ENCODE peak calls at places on chromosomes 12 and 14, in five cellular contexts. K is HepG2, R is suprapubic skin, F is tibial nerve, C is A549. X is an unnamed sample.

GRCh38 chr12:104695453-104696148 is 238.9 kb downstream of the CHST11 start:
- DNase-seq in F (no peak), K (no peak), C (no peak), R (no peak), X (no peak)

GRCh38 chr12:75291014-75291413 is 39.1 kb downstream of the CAPS2 start:
- DNase-seq in C (no peak), K (no peak), F (no peak), R (no peak), X (no peak)

GRCh38 chr12:88801227-88802225 is 221.3 kb upstream of the KITLG start:
- DNase-seq in K (no peak), C (no peak), R (no peak), F (no peak), X (no peak)

GRCh38 chr12:5556033-5556614 is 124.2 kb downstream of the NTF3 start:
- DNase-seq in F (no peak), K (no peak), R (no peak), C (peak), X (no peak)

GRCh38 chr12:24135158-24135850 is 185.8 kb upstream of the SOX5 start:
- DNase-seq in C (no peak), K (no peak), R (no peak), F (no peak), X (no peak)

GRCh38 chr12:89414322-89414721 is 62.0 kb upstream of the DUSP6 start:
- DNase-seq in C (no peak), K (no peak), R (no peak), F (no peak), X (no peak)

GRCh38 chr12:81758421-81759214 is 532 bp downstream of the PPFIA2 start:
- DNase-seq in R (no peak), F (no peak), K (no peak), C (no peak), X (peak)

GRCh38 chr12:81128930-81129554 is 51.2 kb downstream of the ACSS3 start:
- DNase-seq in K (peak), C (peak), R (no peak), F (no peak), X (no peak)

GRCh38 chr14:73285979-73286378 is 48.7 kb downstream of the PAPLN start:
- DNase-seq in C (no peak), F (no peak), R (no peak), K (no peak), X (no peak)

GRCh38 chr14:23512156-23512555 is 39.4 kb downstream of the ZFHX2 start:
- DNase-seq in C (no peak), F (no peak), R (no peak), K (no peak), X (no peak)

GRCh38 chr12:49777800-49778748 is 36.7 kb downstream of the TMBIM6 start:
- DNase-seq in C (peak), F (no peak), R (no peak), K (peak), X (peak)

GRCh38 chr12:52487211-52487610 is 5.8 kb downstream of the KRT6A start:
- DNase-seq in F (no peak), R (no peak), C (no peak), K (no peak), X (no peak)

DNA sequence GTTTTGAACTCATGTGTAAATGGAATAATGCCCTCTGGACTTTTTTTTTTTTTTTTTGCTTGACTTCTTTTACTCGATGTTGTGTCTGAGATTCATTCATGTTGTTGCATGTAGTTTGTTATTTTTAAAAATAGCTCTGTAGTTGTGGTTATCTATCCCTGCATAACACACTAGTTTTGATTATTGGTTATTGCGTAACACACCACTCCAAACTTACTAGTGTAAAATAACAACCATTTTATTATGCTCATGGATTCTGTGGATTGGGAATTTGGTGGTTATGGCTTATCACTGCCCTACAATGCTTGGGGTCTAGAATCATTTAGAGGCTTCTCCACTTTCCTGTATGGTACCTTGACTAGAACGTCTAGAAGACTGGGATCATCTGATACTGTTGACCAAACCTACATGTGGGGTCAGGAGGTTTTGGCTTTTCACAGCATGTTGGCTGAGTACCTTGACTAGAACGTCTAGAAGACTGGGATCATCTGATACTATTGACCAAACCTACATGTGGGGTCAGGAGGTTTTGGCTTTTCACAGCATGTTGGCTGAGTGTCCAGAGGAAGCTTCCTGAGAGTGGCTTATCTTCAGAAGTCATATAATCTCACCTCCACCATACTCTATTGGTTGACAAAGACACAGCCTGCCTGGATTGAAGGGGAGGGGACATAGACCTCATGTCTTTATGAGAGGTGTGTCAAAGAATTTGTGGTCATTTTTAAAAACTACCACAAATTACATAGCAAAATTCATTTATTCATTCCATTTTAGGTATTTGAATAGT is 11.6 kb downstream of the VRK1 start:
- DNase-seq in K (no peak), F (no peak), C (no peak), R (no peak), X (no peak)
- TF ChIP-seq POLR2A in K (no peak), F (no peak), C (no peak), R (no peak), X (no peak)

GRCh38 chr12:121001060-121001459 is 15.2 kb downstream of the C12orf43 start:
- DNase-seq in K (no peak), F (no peak), R (no peak), C (no peak), X (no peak)

GRCh38 chr12:121005346-121005815 is 10.9 kb downstream of the C12orf43 start:
- DNase-seq in F (no peak), C (no peak), K (peak), R (no peak), X (peak)

GRCh38 chr12:121001841-121002483 is 14.3 kb downstream of the C12orf43 start:
- DNase-seq in C (no peak), R (no peak), K (no peak), F (no peak), X (no peak)

GRCh38 chr12:121004253-121004815 is 12.0 kb downstream of the C12orf43 start:
- DNase-seq in R (no peak), K (no peak), C (no peak), F (no peak), X (peak)

DNA sequence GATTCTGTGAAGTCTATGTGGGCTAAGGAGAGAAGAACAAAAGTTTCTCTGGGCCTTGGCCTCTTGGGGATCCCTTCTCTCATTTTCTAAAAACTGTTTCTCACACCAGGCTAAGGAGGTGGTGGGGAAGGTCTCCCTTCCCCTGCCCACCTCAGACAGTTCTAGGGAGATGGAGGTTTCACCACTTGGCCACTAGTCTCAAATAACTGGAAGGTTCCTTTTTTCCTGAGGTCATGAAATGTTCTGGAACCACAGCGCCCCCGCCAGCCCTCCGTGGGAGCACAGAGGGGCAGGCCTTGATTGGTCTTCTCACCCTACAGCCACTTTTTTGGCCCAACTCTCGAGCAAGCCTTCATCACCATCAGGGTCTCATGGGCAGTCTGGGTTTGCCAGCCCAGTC is 12.6 kb downstream of the C12orf43 start:
- DNase-seq in K (peak), F (no peak), C (no peak), R (no peak), X (peak)
- TF ChIP-seq EP300 in K (no peak), F (no peak), C (no peak), R (no peak), X (no peak)

DNA sequence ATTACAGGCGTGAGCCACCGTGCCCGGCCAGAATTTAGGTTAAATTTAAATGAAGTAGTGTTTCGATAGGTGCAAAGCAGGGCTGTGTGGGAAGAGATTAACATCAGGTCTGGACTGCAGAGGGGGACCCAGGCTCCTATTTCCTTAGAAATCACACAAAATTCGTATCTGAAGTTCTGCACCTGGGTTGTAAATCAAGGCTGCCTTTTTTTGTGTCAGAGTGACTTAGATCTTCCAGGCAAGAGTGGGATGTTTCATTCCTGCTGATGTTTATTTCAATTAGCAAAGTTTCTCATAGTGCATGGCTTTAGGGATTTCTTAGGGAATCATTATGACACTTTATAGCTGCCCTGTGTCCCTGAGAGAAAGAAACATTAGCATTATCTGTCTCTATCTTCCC is 62.5 kb downstream of the TBK1 start:
- DNase-seq in K (no peak), R (no peak), C (no peak), F (no peak), X (no peak)
- TF ChIP-seq POLR2A in K (no peak), R (no peak), C (no peak), F (no peak), X (no peak)

GRCh38 chr12:47207005-47207717 is 127.4 kb upstream of the AMIGO2 start:
- DNase-seq in K (no peak), R (no peak), F (no peak), C (no peak), X (no peak)
- TF ChIP-seq EP300 in K (no peak), R (no peak), F (no peak), C (no peak), X (no peak)

X was measured in upper lobe of left lung.